ENCODE peak calls at places on chromosomes 12 and 14, in six cellular contexts. S is CD8-positive, alpha-beta T cell; V is lower lobe of right lung; L is colonic mucosa; C is cardiac muscle cell; P is SK-N-SH. M is an unnamed sample.

GRCh38 chr12:106897082-106897481 is 58.6 kb upstream of the TMEM263 start:
- DNase-seq in V (no peak), S (no peak), L (no peak), P (peak), C (no peak), M (peak)

GRCh38 chr12:56518570-56518969 is 3.0 kb upstream of the RBMS2 start:
- DNase-seq in L (no peak), C (no peak), V (no peak), S (no peak), P (no peak), M (no peak)

GRCh38 chr14:91246051-91246852 is 1.7 kb upstream of the GPR68 start:
- DNase-seq in C (no peak), S (peak), L (no peak), V (peak), P (no peak), M (peak)

GRCh38 chr14:54653764-54654469 is 87.0 kb downstream of the SAMD4A start:
- DNase-seq in S (no peak), L (no peak), C (no peak), V (no peak), P (no peak), M (no peak)

GRCh38 chr14:34029921-34030334 is 79.1 kb upstream of the EGLN3 start:
- DNase-seq in S (no peak), P (no peak), C (no peak), L (peak), V (no peak), M (no peak)

GRCh38 chr12:2697057-2697456 is 97.7 kb upstream of the FKBP4 start:
- DNase-seq in C (no peak), V (no peak), L (no peak), P (no peak), S (no peak), M (no peak)

GRCh38 chr12:79690606-79691298 is at the start of gene PAWR:
- DNase-seq in C (peak), P (peak), V (peak), L (peak), S (no peak), M (peak)

GRCh38 chr12:14547571-14547970 is 20.1 kb downstream of the PLBD1 start:
- DNase-seq in P (no peak), C (no peak), V (no peak), L (no peak), S (no peak), M (no peak)

GRCh38 chr14:100436745-100437406 is 113.7 kb downstream of the SLC25A47 start:
- DNase-seq in S (no peak), C (no peak), L (no peak), P (no peak), V (no peak), M (no peak)

GRCh38 chr12:108825205-108825950 is 32.0 kb downstream of the SSH1 start:
- DNase-seq in P (no peak), V (no peak), L (no peak), C (no peak), S (no peak), M (no peak)

GRCh38 chr12:95789126-95790024 is 1.2 kb downstream of the NTN4 start:
- DNase-seq in V (peak), C (no peak), S (no peak), P (peak), L (peak), M (no peak)

GRCh38 chr14:60327447-60328331 is 78.7 kb downstream of the PPM1A start:
- DNase-seq in P (peak), C (peak), S (peak), L (peak), V (peak), M (peak)

GRCh38 chr14:96189288-96189711 is 15.3 kb upstream of the BDKRB2 start:
- DNase-seq in L (no peak), V (peak), P (no peak), C (peak), S (no peak), M (no peak)

GRCh38 chr14:37889087-37889486 is 293.7 kb downstream of the TTC6 start:
- DNase-seq in P (no peak), C (peak), V (no peak), S (no peak), L (no peak), M (peak)

GRCh38 chr12:55470088-55470830 is at the start of gene OR6C70:
- DNase-seq in P (no peak), L (no peak), S (no peak), C (no peak), V (no peak), M (no peak)

GRCh38 chr14:70885343-70886014 is 21.8 kb upstream of the PCNX1 start:
- DNase-seq in V (no peak), P (peak), L (no peak), S (no peak), C (no peak), M (no peak)

GRCh38 chr12:10369557-10370150 is 20.2 kb downstream of the KLRK1 start:
- DNase-seq in L (no peak), C (no peak), V (no peak), P (no peak), S (no peak), M (no peak)

GRCh38 chr12:10372534-10372931 is 17.3 kb downstream of the KLRK1 start:
- DNase-seq in P (no peak), C (no peak), L (peak), V (no peak), S (no peak), M (no peak)

DNA sequence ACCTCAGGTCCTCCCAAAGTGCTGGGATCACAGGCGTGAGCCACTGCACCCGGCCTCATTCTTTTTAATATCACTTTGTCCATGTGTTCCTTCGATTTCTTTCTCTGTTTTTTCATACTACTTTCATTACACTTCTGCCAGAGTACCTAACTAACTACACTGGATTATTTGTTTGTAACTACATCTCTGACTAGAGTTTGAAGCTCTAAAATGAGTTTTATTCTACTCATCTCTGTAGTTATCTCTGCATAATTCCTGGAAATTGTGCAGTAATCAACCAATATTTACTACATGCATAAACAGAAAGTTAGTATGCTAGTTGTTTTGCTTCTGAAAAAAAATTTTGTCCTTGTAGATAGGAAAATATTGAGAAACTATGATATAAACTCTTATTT is 15.2 kb downstream of the KLRK1 start:
- DNase-seq in V (no peak), S (no peak), L (no peak), P (no peak), C (no peak), M (no peak)
- H3K27ac ChIP-seq in V (peak), S (peak), L (no peak), P (no peak), C (no peak), M (no peak)

GRCh38 chr12:117147639-117148038 is 42.6 kb downstream of the FBXO21 start:
- DNase-seq in L (no peak), C (no peak), V (no peak), P (no peak), S (no peak), M (no peak)

GRCh38 chr12:117148642-117149041 is 41.6 kb downstream of the FBXO21 start:
- DNase-seq in P (no peak), V (no peak), S (no peak), L (no peak), C (no peak), M (no peak)

GRCh38 chr12:117144599-117144998 is 45.4 kb upstream of the TESC start:
- DNase-seq in L (no peak), C (no peak), V (no peak), S (no peak), P (no peak), M (no peak)

GRCh38 chr12:117143008-117143532 is 43.9 kb upstream of the TESC start:
- DNase-seq in L (no peak), V (no peak), S (no peak), P (peak), C (no peak), M (no peak)

GRCh38 chr12:117145597-117146154 is 44.6 kb downstream of the FBXO21 start:
- DNase-seq in S (no peak), C (no peak), V (no peak), L (no peak), P (no peak), M (no peak)
- TF ChIP-seq CTCF in S (no peak), C (no peak), V (no peak), L (no peak), P (no peak), M (no peak)

GRCh38 chr12:49776858-49777257 is 35.5 kb downstream of the TMBIM6 start:
- DNase-seq in S (no peak), P (no peak), C (no peak), L (no peak), V (no peak), M (no peak)
- H3K27ac ChIP-seq in S (no peak), P (no peak), C (no peak), L (no peak), V (no peak), M (no peak)

GRCh38 chr14:104992501-104992900 is 6.9 kb downstream of the CLBA1 start:
- DNase-seq in L (no peak), C (no peak), S (no peak), V (no peak), P (no peak), M (no peak)

GRCh38 chr14:104993306-104993705 is 7.7 kb downstream of the CLBA1 start:
- DNase-seq in P (no peak), V (no peak), L (no peak), S (no peak), C (no peak), M (no peak)

GRCh38 chr14:104996032-104996431 is 10.4 kb downstream of the CLBA1 start:
- DNase-seq in P (no peak), V (no peak), L (no peak), C (no peak), S (no peak), M (no peak)

GRCh38 chr14:104994988-104995387 is 9.4 kb downstream of the CLBA1 start:
- DNase-seq in C (no peak), P (no peak), V (no peak), S (no peak), L (no peak), M (no peak)

DNA sequence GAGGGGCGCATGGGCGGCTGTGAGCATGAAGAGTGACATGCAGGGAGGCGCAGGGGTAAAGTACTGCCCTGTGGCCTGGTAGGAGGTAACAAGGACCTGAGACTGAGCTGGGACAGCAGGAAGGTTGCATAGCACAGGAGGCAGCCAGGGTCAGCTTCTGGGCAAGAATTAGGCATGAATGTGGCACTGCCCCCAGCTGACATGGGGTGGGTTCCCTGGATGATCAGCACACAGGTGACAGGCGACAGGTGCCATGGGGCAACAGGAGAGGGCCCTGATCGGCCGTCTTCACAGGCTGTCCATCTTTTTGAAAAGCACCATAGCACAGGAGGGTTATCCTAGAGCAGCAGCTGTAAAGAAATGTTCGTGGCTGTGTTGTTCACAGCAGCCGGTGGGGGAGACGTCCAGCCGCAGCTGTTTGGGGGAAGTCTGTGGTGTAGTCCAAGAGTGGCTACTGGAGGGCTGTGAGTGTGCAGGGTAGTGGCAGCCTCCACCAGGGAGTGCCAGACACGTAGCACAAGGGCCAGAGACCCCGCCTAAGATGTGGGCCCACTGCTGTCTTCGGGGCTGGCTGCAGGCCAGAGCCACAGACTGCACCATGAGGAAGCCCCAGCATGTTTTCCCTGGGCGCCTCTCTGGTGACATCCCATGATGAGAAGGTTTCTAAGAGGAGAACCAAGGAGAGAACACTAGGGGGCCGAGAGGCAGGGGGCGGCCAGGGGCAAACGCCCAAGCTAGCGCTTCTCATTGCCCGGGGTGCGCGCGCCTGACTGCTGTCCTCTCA is 8.4 kb downstream of the CLBA1 start:
- DNase-seq in P (no peak), C (no peak), S (no peak), V (no peak), L (no peak), M (no peak)
- TF ChIP-seq CTCF in P (no peak), C (no peak), S (no peak), V (no peak), L (no peak), M (no peak)

GRCh38 chr14:74654931-74655330 is 42.9 kb upstream of the LTBP2 start:
- DNase-seq in C (peak), L (no peak), P (no peak), S (no peak), V (no peak), M (no peak)
- H3K27ac ChIP-seq in C (peak), L (no peak), P (peak), S (no peak), V (peak), M (no peak)

DNA sequence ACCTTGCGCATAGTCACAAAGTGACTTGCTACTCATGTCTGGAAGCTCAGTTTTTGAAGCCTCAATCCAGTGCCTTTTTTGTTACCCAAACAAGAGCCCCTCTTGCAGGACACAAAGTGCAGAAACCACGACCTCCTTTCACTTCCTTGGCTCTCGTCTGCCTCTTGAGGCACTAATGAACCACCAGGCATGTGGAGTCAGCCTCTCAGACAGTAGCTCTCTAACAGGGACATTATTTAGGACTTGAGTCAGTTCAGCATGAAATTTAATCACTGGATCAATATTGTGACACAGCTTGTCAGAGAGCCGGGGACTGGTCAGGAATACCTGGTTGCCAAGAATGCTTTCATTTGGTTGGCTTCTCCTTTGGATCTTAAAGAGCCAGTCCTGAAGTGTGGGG is 46.7 kb downstream of the HSPB8 start:
- DNase-seq in S (no peak), C (peak), P (no peak), L (no peak), V (no peak), M (no peak)
- TF ChIP-seq CTCF in S (no peak), C (no peak), P (no peak), L (no peak), V (no peak), M (no peak)

GRCh38 chr12:131902332-131903241 is 8.2 kb downstream of the ULK1 start:
- DNase-seq in V (no peak), P (no peak), L (no peak), S (no peak), C (no peak), M (no peak)
- H3K27ac ChIP-seq in V (no peak), P (peak), L (no peak), S (no peak), C (no peak), M (peak)